ENCODE peak calls at places on chromosomes 2 and 18, in six cellular contexts. R, H, L, F, E and D are unnamed samples. For H3K36me3, H3K4me1 and H3K27me3, the result is how much of the 10 kb centered on the place peaks cover.

GRCh38 chr18:54717673-54718435 is 110.4 kb upstream of the RAB27B start:
- DNase-seq in R (no peak), E (no peak), H (no peak), F (no peak), L (peak), D (peak)

GRCh38 chr2:100857915-100858314 is 38.0 kb downstream of the NPAS2 start:
- DNase-seq in L (no peak), H (no peak), R (no peak), F (no peak), E (peak), D (no peak)

GRCh38 chr18:73636355-73636754 is 511.3 kb downstream of the FBXO15 start:
- DNase-seq in L (no peak), H (no peak), E (no peak), F (no peak), R (no peak), D (no peak)

GRCh38 chr2:126227250-126227649 is 428.7 kb upstream of the GYPC start:
- DNase-seq in R (no peak), F (no peak), L (no peak), E (no peak), H (no peak), D (no peak)

GRCh38 chr2:67895171-67895941 is 167.4 kb downstream of the C1D start:
- DNase-seq in E (peak), F (no peak), H (no peak), R (no peak), L (no peak), D (no peak)

GRCh38 chr2:132978840-132979239 is 308.8 kb upstream of the LYPD1 start:
- DNase-seq in F (no peak), H (no peak), R (no peak), E (no peak), L (no peak), D (no peak)

GRCh38 chr18:40004246-40004645 is 1950.8 kb upstream of the PIK3C3 start:
- DNase-seq in R (no peak), H (no peak), F (no peak), L (no peak), E (no peak), D (no peak)

GRCh38 chr2:28557389-28558119 is 61.7 kb downstream of the PLB1 start:
- DNase-seq in F (no peak), R (no peak), E (no peak), H (no peak), L (no peak), D (peak)

GRCh38 chr18:48749768-48750167 is 201.0 kb downstream of the SMAD7 start:
- DNase-seq in R (peak), L (no peak), H (no peak), F (peak), E (peak), D (no peak)

GRCh38 chr2:225100269-225100668 is 58.0 kb upstream of the DOCK10 start:
- DNase-seq in E (peak), H (no peak), F (no peak), L (no peak), R (no peak), D (no peak)

GRCh38 chr2:111017034-111017640 is 103.6 kb upstream of the BCL2L11 start:
- DNase-seq in E (no peak), H (no peak), R (no peak), L (no peak), F (no peak), D (no peak)

GRCh38 chr2:130827502-130828251 is 9.0 kb upstream of the ARHGEF4 start:
- DNase-seq in L (no peak), H (no peak), E (no peak), F (no peak), R (peak), D (no peak)

GRCh38 chr18:12254820-12255511 is 805 bp downstream of the CIDEA start:
- DNase-seq in H (no peak), E (no peak), F (no peak), L (no peak), R (no peak), D (no peak)

GRCh38 chr2:237980751-237981150 is 13.9 kb downstream of the UBE2F start:
- DNase-seq in L (no peak), E (no peak), F (no peak), R (no peak), H (no peak), D (no peak)

GRCh38 chr18:26442139-26442538 is 106.2 kb downstream of the KCTD1 start:
- DNase-seq in R (no peak), F (no peak), H (no peak), L (no peak), E (no peak), D (no peak)

GRCh38 chr2:84725717-84726116 is 155.2 kb downstream of the TRABD2A start:
- DNase-seq in E (no peak), R (no peak), L (no peak), F (no peak), H (no peak), D (no peak)

GRCh38 chr2:18741888-18742287 is 152.5 kb upstream of the NT5C1B start:
- DNase-seq in F (no peak), L (no peak), E (no peak), H (no peak), R (no peak), D (no peak)

GRCh38 chr2:27544143-27544821 is 38.6 kb upstream of the ZNF512 start:
- DNase-seq in F (no peak), H (no peak), L (no peak), E (no peak), R (no peak), D (no peak)

GRCh38 chr2:174158003-174158402 is 90.3 kb downstream of the OLA1 start:
- DNase-seq in H (no peak), E (peak), R (no peak), F (no peak), L (peak), D (peak)

GRCh38 chr2:240319855-240320560 is 115.5 kb upstream of the GPC1 start:
- DNase-seq in H (no peak), F (no peak), L (no peak), E (peak), R (peak), D (no peak)

GRCh38 chr2:199136681-199137080 is 321.1 kb downstream of the SATB2 start:
- DNase-seq in R (no peak), L (no peak), F (no peak), H (no peak), E (no peak), D (peak)

GRCh38 chr2:12675352-12675795 is 41.4 kb upstream of the TRIB2 start:
- DNase-seq in E (peak), R (no peak), F (no peak), H (no peak), L (no peak), D (peak)

GRCh38 chr2:44136186-44136585 is 32.5 kb upstream of the PPM1B start:
- DNase-seq in R (no peak), H (no peak), E (no peak), L (no peak), F (no peak), D (no peak)

GRCh38 chr18:10518595-10519273 is 7.1 kb upstream of the NAPG start:
- DNase-seq in F (peak), R (peak), H (no peak), E (peak), L (no peak), D (no peak)

GRCh38 chr18:79531386-79531785 is 135.7 kb downstream of the NFATC1 start:
- DNase-seq in H (no peak), F (peak), E (no peak), L (no peak), R (peak), D (no peak)

GRCh38 chr2:99421469-99421868 is 68.3 kb downstream of the REV1 start:
- DNase-seq in L (no peak), R (no peak), E (no peak), H (no peak), F (no peak), D (no peak)

GRCh38 chr18:48690494-48690893 is 151.7 kb downstream of the CTIF start:
- DNase-seq in H (no peak), R (peak), F (no peak), E (no peak), L (no peak), D (no peak)

GRCh38 chr2:16665746-16666452 is at the start of gene CYRIA:
- DNase-seq in E (no peak), R (peak), F (peak), H (no peak), L (peak), D (peak)

GRCh38 chr2:172101707-172102158 is 967 bp downstream of the DLX2 start:
- DNase-seq in R (no peak), E (no peak), F (no peak), H (no peak), L (no peak), D (no peak)

GRCh38 chr2:25608718-25609117 is 64.7 kb downstream of the DTNB start:
- DNase-seq in E (no peak), L (no peak), F (no peak), R (no peak), H (no peak), D (no peak)

GRCh38 chr18:35355140-35355618 is 11.0 kb upstream of the ZNF24 start:
- DNase-seq in H (peak), E (peak), F (peak), L (peak), R (peak), D (peak)

GRCh38 chr2:190280565-190281330 is 38.9 kb downstream of the HIBCH start:
- DNase-seq in E (peak), H (no peak), F (no peak), L (no peak), R (no peak), D (no peak)

GRCh38 chr2:190283783-190284182 is 35.8 kb downstream of the HIBCH start:
- DNase-seq in L (no peak), F (no peak), H (no peak), E (no peak), R (no peak), D (no peak)
- H3K36me3 ChIP-seq in L (under half), F (under half), H (under half), E (under half), R (under half), D (under half)

GRCh38 chr2:120938132-120938771 is 202.6 kb downstream of the GLI2 start:
- DNase-seq in F (no peak), L (no peak), R (no peak), E (no peak), H (no peak), D (no peak)

GRCh38 chr2:120939595-120940318 is 204.1 kb downstream of the GLI2 start:
- DNase-seq in R (no peak), E (no peak), L (no peak), H (no peak), F (no peak), D (no peak)

GRCh38 chr2:120940726-120941256 is 205.1 kb downstream of the GLI2 start:
- DNase-seq in H (no peak), L (no peak), F (no peak), R (no peak), E (no peak), D (no peak)

GRCh38 chr2:120941571-120941970 is 205.9 kb downstream of the GLI2 start:
- DNase-seq in F (no peak), E (no peak), L (no peak), R (no peak), H (no peak), D (no peak)

DNA sequence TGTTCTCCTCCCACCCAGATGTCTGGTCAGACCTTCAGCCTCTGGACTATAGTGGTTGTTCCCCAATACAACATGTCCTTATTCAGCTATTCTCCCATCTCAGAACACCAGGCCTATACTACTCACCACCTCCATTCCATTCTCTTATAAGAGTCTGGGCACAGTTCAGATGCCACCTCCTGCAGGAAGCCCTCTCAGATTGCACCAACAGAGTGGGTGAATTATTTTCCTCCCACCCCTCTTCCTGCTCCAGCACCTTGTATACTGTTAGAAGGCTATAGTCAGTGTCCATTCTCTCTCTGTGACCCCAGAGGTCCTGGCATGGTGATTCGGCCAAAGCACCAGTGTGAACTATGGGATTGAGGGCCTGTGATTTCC is 204.6 kb downstream of the GLI2 start:
- DNase-seq in F (no peak), L (no peak), E (no peak), H (no peak), R (no peak), D (no peak)
- H3K4me1 ChIP-seq in F (under half), L (under half), E (under half), H (under half), R (under half), D (under half)

DNA sequence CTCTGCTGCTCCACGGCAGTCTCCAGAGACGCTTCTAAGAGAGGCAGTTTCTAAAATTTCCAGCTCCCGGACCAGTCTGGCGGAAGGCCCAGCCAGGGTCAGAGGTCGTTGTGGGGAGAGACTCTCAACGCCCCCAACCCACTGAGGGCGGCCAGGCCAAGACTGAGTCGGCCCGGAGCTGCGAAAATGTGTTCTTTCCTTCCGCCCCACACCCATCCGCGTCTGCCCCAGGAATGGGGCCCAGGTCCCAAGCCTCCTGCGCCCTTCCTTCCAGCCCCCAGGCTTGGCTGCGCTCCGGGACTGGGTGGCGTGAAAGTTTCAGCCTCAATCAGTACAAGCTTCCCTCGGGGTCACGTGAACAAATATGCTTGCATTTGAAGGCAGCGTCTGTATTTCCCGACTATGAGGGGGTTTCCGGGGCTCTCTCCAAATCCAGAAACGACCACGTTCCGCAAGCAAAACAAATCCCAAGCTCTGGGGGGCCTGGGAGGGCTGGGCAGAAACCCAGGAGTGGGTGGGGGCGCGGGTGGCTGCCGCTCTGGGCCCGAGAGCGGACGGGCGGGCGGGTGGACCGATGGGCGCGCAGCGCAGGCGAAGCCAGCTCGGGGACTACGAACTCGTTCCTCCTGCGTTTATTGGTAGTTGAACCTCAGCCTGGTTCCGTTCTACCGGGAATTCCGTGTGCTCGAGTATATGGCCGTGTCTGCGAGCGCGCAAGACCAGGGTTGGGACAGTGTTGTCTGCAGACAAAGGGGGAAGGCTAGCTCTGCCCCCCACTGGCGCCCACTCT is 3.3 kb downstream of the HOXD3 start:
- DNase-seq in F (no peak), E (no peak), H (no peak), L (no peak), R (no peak), D (no peak)
- H3K27me3 ChIP-seq in F (under half), E (under half), H (under half), L (half or more), R (under half), D (under half)

GRCh38 chr2:105384216-105384615 is 14.6 kb downstream of the FHL2 start:
- DNase-seq in L (no peak), E (peak), R (no peak), F (no peak), H (no peak), D (no peak)
- H3K36me3 ChIP-seq in L (under half), E (under half), R (under half), F (under half), H (under half), D (under half)

GRCh38 chr2:121567957-121568409 is 37.3 kb downstream of the RNU4ATAC start:
- DNase-seq in H (no peak), E (no peak), L (no peak), R (no peak), F (no peak), D (no peak)

GRCh38 chr2:121565389-121566250 is 34.9 kb downstream of the RNU4ATAC start:
- DNase-seq in E (no peak), H (no peak), L (no peak), R (no peak), F (no peak), D (no peak)

GRCh38 chr2:121562269-121563176 is 31.8 kb downstream of the RNU4ATAC start:
- DNase-seq in F (no peak), L (no peak), R (no peak), H (no peak), E (no peak), D (no peak)

GRCh38 chr2:121567452-121567851 is 36.8 kb downstream of the RNU4ATAC start:
- DNase-seq in H (no peak), L (no peak), R (no peak), E (no peak), F (no peak), D (no peak)

DNA sequence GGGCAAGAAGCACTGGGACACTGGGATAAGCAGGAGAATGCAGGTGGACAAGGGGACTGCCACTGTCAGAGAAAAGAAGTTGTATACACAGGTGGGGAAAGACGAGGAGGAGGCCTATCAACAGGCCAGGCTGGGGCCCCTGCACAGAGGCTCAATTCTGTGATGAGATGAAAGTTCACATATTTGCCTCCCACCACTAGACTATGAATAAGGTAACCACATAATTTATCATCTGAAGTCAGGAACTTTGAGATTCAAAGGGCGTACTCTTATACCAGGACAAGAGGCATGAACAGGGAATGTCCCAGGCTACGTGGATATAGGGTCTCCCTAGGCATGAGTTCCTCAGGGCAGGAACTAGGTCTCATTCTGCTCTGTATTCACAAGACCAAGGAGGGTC is 34.2 kb downstream of the RNU4ATAC start:
- DNase-seq in F (no peak), L (no peak), H (no peak), R (no peak), E (no peak), D (no peak)
- H3K4me1 ChIP-seq in F (under half), L (under half), H (under half), R (under half), E (under half), D (under half)